ENCODE peak calls at places on chromosomes 7 and 10, in seven cellular contexts. A is EH, O is fibroblast of pulmonary artery, K is astrocyte of the spinal cord, N is GM20000, Y is HuH-7, M is GM06990. Q is an unnamed sample.

GRCh38 chr7:23276381-23276780 is 22.8 kb upstream of the MALSU1 start:
- DNase-seq in A (no peak), O (peak; percentile 14), K (no peak), N (no peak), Y (no peak), M (no peak), Q (no peak)

GRCh38 chr7:1368150-1368681 is 91.1 kb downstream of the MICALL2 start:
- DNase-seq in A (no peak), O (no peak), K (no peak), N (no peak), Y (no peak), M (no peak), Q (no peak)

GRCh38 chr10:122343135-122343800 is 31.2 kb upstream of the PLEKHA1 start:
- DNase-seq in A (no peak), O (no peak), K (no peak), N (no peak), Y (no peak), M (no peak), Q (no peak)

GRCh38 chr7:72080349-72080766 is 331.8 kb downstream of the CALN1 start:
- DNase-seq in A (no peak), O (no peak), K (no peak), N (no peak), Y (no peak), M (no peak), Q (no peak)

GRCh38 chr10:3774018-3774813 is 10.8 kb downstream of the KLF6 start:
- DNase-seq in A (peak; percentile 48), O (peak; percentile 73), K (peak; percentile 88), N (no peak), Y (no peak), M (no peak), Q (no peak)

GRCh38 chr10:51302316-51302715 is 228.0 kb downstream of the PRKG1 start:
- DNase-seq in A (peak; percentile 58), O (peak; percentile 46), K (no peak), N (no peak), Y (no peak), M (no peak), Q (no peak)

GRCh38 chr10:78600121-78600665 is 468.6 kb upstream of the ZMIZ1 start:
- DNase-seq in A (no peak), O (no peak), K (no peak), N (no peak), Y (no peak), M (no peak), Q (no peak)

GRCh38 chr10:124384591-124385190 is 34.0 kb downstream of the OAT start:
- DNase-seq in A (no peak), O (no peak), K (no peak), N (no peak), Y (no peak), M (no peak), Q (no peak)

GRCh38 chr7:86980223-86980622 is 79.2 kb downstream of the ELAPOR2 start:
- DNase-seq in A (no peak), O (no peak), K (no peak), N (no peak), Y (no peak), M (no peak), Q (no peak)

GRCh38 chr7:74269757-74270277 is 15.6 kb upstream of the RFC2 start:
- DNase-seq in A (peak; percentile 70), O (peak; percentile 79), K (peak; percentile 69), N (peak; percentile 72), Y (peak; percentile 78), M (peak; percentile 74), Q (no peak)

GRCh38 chr7:7868245-7868899 is 100.2 kb upstream of the GLCCI1 start:
- DNase-seq in A (no peak), O (no peak), K (no peak), N (no peak), Y (no peak), M (no peak), Q (no peak)

GRCh38 chr7:23546897-23547572 is 15.3 kb upstream of the TRA2A start:
- DNase-seq in A (peak; percentile 89), O (peak; percentile 96), K (peak; percentile 93), N (peak; percentile 80), Y (peak; percentile 70), M (peak; percentile 54), Q (peak; percentile 73)

GRCh38 chr7:131074043-131074442 is 253.6 kb upstream of the MKLN1 start:
- DNase-seq in A (no peak), O (no peak), K (no peak), N (no peak), Y (no peak), M (no peak), Q (no peak)

GRCh38 chr10:94549221-94549620 is 3.6 kb downstream of the HELLS start:
- DNase-seq in A (no peak), O (no peak), K (no peak), N (no peak), Y (no peak), M (no peak), Q (no peak)

GRCh38 chr10:6713716-6714115 is 133.6 kb upstream of the PRKCQ start:
- DNase-seq in A (peak; percentile 28), O (no peak), K (no peak), N (no peak), Y (no peak), M (no peak), Q (no peak)

GRCh38 chr10:110433740-110434139 is 64.0 kb upstream of the DUSP5 start:
- DNase-seq in A (no peak), O (no peak), K (no peak), N (no peak), Y (no peak), M (no peak), Q (no peak)

GRCh38 chr7:123070702-123071286 is 75.3 kb upstream of the TAS2R16 start:
- DNase-seq in A (no peak), O (peak; percentile 50), K (peak; percentile 19), N (peak; percentile 25), Y (peak; percentile 23), M (no peak), Q (no peak)

GRCh38 chr7:44274623-44274975 is 50.8 kb downstream of the CAMK2B start:
- DNase-seq in A (no peak), O (no peak), K (no peak), N (no peak), Y (no peak), M (no peak), Q (no peak)

GRCh38 chr10:96850825-96851224 is 18.7 kb downstream of the LCOR start:
- DNase-seq in A (peak; percentile 98), O (peak; percentile 95), K (peak; percentile 89), N (no peak), Y (no peak), M (no peak), Q (peak; percentile 76)

GRCh38 chr10:48399056-48399541 is 92.6 kb downstream of the MAPK8 start:
- DNase-seq in A (peak; percentile 33), O (no peak), K (no peak), N (no peak), Y (no peak), M (no peak), Q (no peak)

GRCh38 chr7:27238979-27239779 is 3.4 kb upstream of the EVX1 start:
- DNase-seq in A (no peak), O (no peak), K (no peak), N (no peak), Y (peak; percentile 58), M (no peak), Q (no peak)

GRCh38 chr7:40516376-40516775 is 381.6 kb downstream of the SUGCT start:
- DNase-seq in A (peak; percentile 57), O (peak; percentile 50), K (peak; percentile 19), N (no peak), Y (no peak), M (no peak), Q (no peak)

GRCh38 chr10:122010405-122011050 is 21.6 kb downstream of the TACC2 start:
- DNase-seq in A (peak; percentile 4), O (peak; percentile 13), K (no peak), N (no peak), Y (no peak), M (no peak), Q (no peak)

GRCh38 chr7:137961200-137962177 is 40.4 kb downstream of the CREB3L2 start:
- DNase-seq in A (no peak), O (no peak), K (no peak), N (peak; percentile 58), Y (no peak), M (no peak), Q (no peak)

GRCh38 chr10:80392250-80392649 is 16.1 kb upstream of the PRXL2A start:
- DNase-seq in A (no peak), O (peak; percentile 34), K (no peak), N (no peak), Y (no peak), M (no peak), Q (no peak)

GRCh38 chr10:97781541-97782331 is 9.9 kb upstream of the SFRP5 start:
- DNase-seq in A (no peak), O (no peak), K (no peak), N (no peak), Y (no peak), M (no peak), Q (no peak)

Q was measured in non-pigmented ciliary epithelial cell.